ENCODE peak calls at places on chromosomes 1 and 21, in seven cellular contexts. L is cardiac fibroblast, A is EL, Y is T-helper 2 cell, O is RWPE1, E is small intestine, U is body of pancreas. X is an unnamed sample.

GRCh38 chr1:38098101-38098847 is 51.7 kb upstream of the POU3F1 start:
- DNase-seq in A (no peak), Y (no peak), O (no peak), L (no peak), E (no peak), U (no peak), X (no peak)

GRCh38 chr1:211472724-211473123 is 19.2 kb downstream of the RD3 start:
- DNase-seq in Y (no peak), O (peak), U (no peak), E (no peak), L (no peak), A (no peak), X (no peak)

GRCh38 chr1:117573386-117574040 is 32.3 kb upstream of the TENT5C start:
- DNase-seq in O (no peak), E (no peak), L (peak), A (peak), Y (no peak), U (peak), X (peak)

GRCh38 chr1:171280596-171280995 is 32.3 kb downstream of the FMO1 start:
- DNase-seq in U (no peak), L (no peak), E (no peak), Y (no peak), O (no peak), A (no peak), X (no peak)

GRCh38 chr21:14270631-14271030 is 54.7 kb downstream of the RBM11 start:
- DNase-seq in O (no peak), A (no peak), E (peak), Y (no peak), L (no peak), U (no peak), X (peak)

GRCh38 chr1:162565460-162565859 is 3.9 kb downstream of the UAP1 start:
- DNase-seq in O (no peak), E (no peak), Y (no peak), L (no peak), U (no peak), A (no peak), X (no peak)

GRCh38 chr1:159185121-159185520 is 13.7 kb downstream of the CADM3 start:
- DNase-seq in A (no peak), U (no peak), Y (no peak), L (no peak), O (no peak), E (no peak), X (no peak)

GRCh38 chr21:36247316-36247715 is 72.7 kb upstream of the MORC3 start:
- DNase-seq in O (no peak), L (peak), U (no peak), Y (no peak), E (no peak), A (peak), X (no peak)

GRCh38 chr1:91730781-91731732 is 154.9 kb downstream of the TGFBR3 start:
- DNase-seq in A (peak), U (peak), Y (no peak), O (peak), E (no peak), L (peak), X (no peak)

GRCh38 chr1:30672661-30673060 is 50.7 kb downstream of the MATN1 start:
- DNase-seq in A (no peak), U (no peak), L (peak), O (no peak), Y (no peak), E (no peak), X (no peak)

GRCh38 chr1:186740324-186740723 is 60.1 kb upstream of the PTGS2 start:
- DNase-seq in Y (no peak), E (no peak), L (no peak), U (no peak), A (no peak), O (no peak), X (no peak)

GRCh38 chr1:41495171-41495948 is 10.9 kb upstream of the EDN2 start:
- DNase-seq in U (peak), O (no peak), E (no peak), L (peak), Y (no peak), A (peak), X (no peak)

GRCh38 chr21:21163904-21164303 is 165.7 kb downstream of the NCAM2 start:
- DNase-seq in L (peak), Y (no peak), O (peak), E (peak), A (peak), U (peak), X (peak)

GRCh38 chr1:54809496-54810074 is 8.5 kb upstream of the TTC22 start:
- DNase-seq in E (peak), O (no peak), Y (no peak), A (no peak), L (no peak), U (peak), X (no peak)

GRCh38 chr1:63143482-63143881 is 178.9 kb upstream of the FOXD3 start:
- DNase-seq in Y (no peak), L (no peak), E (no peak), O (no peak), A (no peak), U (no peak), X (no peak)

GRCh38 chr1:87786861-87787548 is 458.3 kb downstream of the LMO4 start:
- DNase-seq in Y (no peak), U (peak), A (no peak), E (no peak), O (no peak), L (no peak), X (no peak)

GRCh38 chr1:201069636-201070035 is 42.6 kb downstream of the CACNA1S start:
- DNase-seq in O (no peak), U (no peak), L (no peak), E (no peak), A (no peak), Y (no peak), X (no peak)

GRCh38 chr1:67832737-67833594 is at the start of gene GNG12:
- DNase-seq in L (peak), U (peak), Y (no peak), A (peak), E (peak), O (peak), X (peak)

GRCh38 chr1:24897263-24898151 is 32.6 kb downstream of the RUNX3 start:
- DNase-seq in A (no peak), Y (no peak), U (no peak), O (no peak), L (no peak), E (peak), X (peak)

GRCh38 chr1:203207751-203208150 is 21.2 kb upstream of the CHI3L1 start:
- DNase-seq in O (no peak), A (no peak), L (no peak), Y (no peak), E (no peak), U (no peak), X (no peak)

GRCh38 chr1:66360285-66360724 is 173.6 kb upstream of the SGIP1 start:
- DNase-seq in A (no peak), Y (no peak), O (no peak), U (no peak), L (peak), E (no peak), X (no peak)

GRCh38 chr1:155122308-155122707 is 5.4 kb upstream of the EFNA1 start:
- DNase-seq in L (no peak), O (no peak), Y (no peak), E (no peak), U (no peak), A (no peak), X (no peak)

GRCh38 chr1:30763654-30764248 is 6.2 kb upstream of the LAPTM5 start:
- DNase-seq in U (no peak), A (peak), L (no peak), O (no peak), E (no peak), Y (no peak), X (no peak)

GRCh38 chr1:111894497-111894896 is 95.0 kb downstream of the KCND3 start:
- DNase-seq in Y (no peak), U (no peak), E (no peak), A (no peak), L (no peak), O (no peak), X (no peak)

GRCh38 chr21:26388731-26389231 is 184.3 kb downstream of the CYYR1 start:
- DNase-seq in A (peak), Y (no peak), E (no peak), O (peak), L (peak), U (no peak), X (no peak)

GRCh38 chr1:154350383-154350782 is 25.1 kb downstream of the ATP8B2 start:
- DNase-seq in O (no peak), E (peak), U (no peak), Y (no peak), L (no peak), A (no peak), X (peak)

GRCh38 chr1:1788136-1788535 is 9.9 kb upstream of the NADK start:
- DNase-seq in Y (no peak), E (no peak), L (no peak), U (no peak), A (no peak), O (no peak), X (no peak)

GRCh38 chr1:12677565-12677964 is 33.7 kb downstream of the AADACL4 start:
- DNase-seq in Y (no peak), A (no peak), O (no peak), L (no peak), E (no peak), U (no peak), X (no peak)

GRCh38 chr1:87781589-87781988 is 452.9 kb downstream of the LMO4 start:
- DNase-seq in Y (no peak), E (no peak), A (no peak), O (no peak), L (no peak), U (no peak), X (no peak)

GRCh38 chr1:218473527-218473926 is 128.4 kb downstream of the TGFB2 start:
- DNase-seq in Y (no peak), A (peak), L (peak), E (no peak), O (no peak), U (no peak), X (no peak)

GRCh38 chr21:44930543-44930981 is 9.3 kb upstream of the SLX9 start:
- DNase-seq in A (no peak), U (no peak), O (no peak), Y (peak), E (no peak), L (peak), X (peak)

GRCh38 chr1:3459940-3460652 is 5.6 kb downstream of the ARHGEF16 start:
- DNase-seq in Y (no peak), U (peak), O (no peak), L (no peak), A (no peak), E (peak), X (peak)

GRCh38 chr1:42941640-42942330 is 16.9 kb downstream of the SLC2A1 start:
- DNase-seq in U (peak), A (peak), O (peak), Y (no peak), E (peak), L (peak), X (peak)

GRCh38 chr1:24391882-24392603 is 21.5 kb downstream of the STPG1 start:
- DNase-seq in U (peak), O (no peak), A (peak), Y (peak), L (peak), E (peak), X (peak)

GRCh38 chr1:202967684-202968281 is 726 bp upstream of the CYB5R1 start:
- DNase-seq in L (no peak), O (no peak), A (no peak), E (peak), Y (no peak), U (no peak), X (peak)

GRCh38 chr1:211591980-211592493 is 13.1 kb upstream of the SLC30A1 start:
- DNase-seq in U (no peak), Y (no peak), O (peak), L (peak), E (no peak), A (peak), X (no peak)

GRCh38 chr1:17734609-17735008 is 20.5 kb upstream of the ACTL8 start:
- DNase-seq in Y (no peak), L (no peak), E (no peak), U (no peak), A (no peak), O (no peak), X (no peak)

GRCh38 chr21:34958040-34958439 is 91.1 kb downstream of the RUNX1 start:
- DNase-seq in Y (no peak), O (no peak), A (no peak), L (no peak), U (no peak), E (no peak), X (no peak)

X was measured in colonic mucosa.